ENCODE peak calls at places on chromosome 18, in five cellular contexts. O is brain microvascular endothelial cell, A is mammary epithelial cell, G is fibroblast of pulmonary artery, I is uterus. T is an unnamed sample.

GRCh38 chr18:58447342-58448190 is 181.3 kb downstream of the ALPK2 start:
- DNase-seq in O (no peak), A (no peak), G (no peak), I (peak; percentile 63), T (no peak)

GRCh38 chr18:75090336-75090735 is 118.6 kb downstream of the PTGR3 start:
- DNase-seq in O (no peak), A (no peak), G (no peak), I (no peak), T (no peak)

GRCh38 chr18:70288851-70289328 is at the start of gene SOCS6:
- DNase-seq in O (no peak), A (peak; percentile 70), G (peak; percentile 68), I (peak; percentile 31), T (no peak)

GRCh38 chr18:14999085-14999975 is 251.4 kb downstream of the ANKRD30B start:
- DNase-seq in O (no peak), A (no peak), G (no peak), I (no peak), T (no peak)

GRCh38 chr18:78979058-78979680 is 449 bp upstream of the SALL3 start:
- DNase-seq in O (no peak), A (no peak), G (peak; percentile 20), I (no peak), T (no peak)

GRCh38 chr18:69588301-69588700 is 187.6 kb downstream of the DOK6 start:
- DNase-seq in O (peak; percentile 4), A (no peak), G (peak; percentile 16), I (no peak), T (no peak)

GRCh38 chr18:14086459-14087231 is 45.6 kb downstream of the ZNF519 start:
- DNase-seq in O (peak; percentile 43), A (peak; percentile 4), G (peak; percentile 49), I (no peak), T (no peak)

GRCh38 chr18:24014986-24015896 is 687 bp downstream of the TTC39C start:
- DNase-seq in O (peak; percentile 45), A (peak; percentile 43), G (peak; percentile 81), I (peak; percentile 59), T (no peak)

GRCh38 chr18:26813043-26813442 is 52.5 kb downstream of the AQP4 start:
- DNase-seq in O (no peak), A (peak; percentile 67), G (peak; percentile 8), I (peak; percentile 21), T (no peak)

GRCh38 chr18:30623401-30624065 is 419.0 kb downstream of the DSC3 start:
- DNase-seq in O (no peak), A (peak; percentile 39), G (no peak), I (no peak), T (no peak)

GRCh38 chr18:36025025-36025424 is 42.3 kb downstream of the RPRD1A start:
- DNase-seq in O (no peak), A (peak; percentile 11), G (peak; percentile 64), I (no peak), T (peak; percentile 14)

GRCh38 chr18:12659904-12660605 is 2.1 kb upstream of the SPIRE1 start:
- DNase-seq in O (peak; percentile 47), A (peak; percentile 44), G (peak; percentile 81), I (peak; percentile 66), T (no peak)

GRCh38 chr18:22347624-22348511 is 69.8 kb downstream of the CTAGE1 start:
- DNase-seq in O (peak; percentile 15), A (no peak), G (peak; percentile 42), I (peak; percentile 48), T (no peak)

GRCh38 chr18:50194623-50195532 is at the start of gene MYO5B:
- DNase-seq in O (no peak), A (peak; percentile 89), G (no peak), I (no peak), T (no peak)

GRCh38 chr18:26456070-26456491 is 92.3 kb downstream of the KCTD1 start:
- DNase-seq in O (no peak), A (no peak), G (no peak), I (no peak), T (no peak)

GRCh38 chr18:31206787-31207381 is 44.2 kb upstream of the DSC1 start:
- DNase-seq in O (peak; percentile 33), A (peak; percentile 97), G (peak; percentile 3), I (peak; percentile 17), T (no peak)

GRCh38 chr18:45386256-45386655 is 229.0 kb upstream of the SLC14A2 start:
- DNase-seq in O (peak; percentile 7), A (no peak), G (peak; percentile 24), I (peak; percentile 29), T (no peak)

GRCh38 chr18:3845176-3845575 is 395.2 kb downstream of the TGIF1 start:
- DNase-seq in O (no peak), A (no peak), G (no peak), I (no peak), T (no peak)

GRCh38 chr18:79382681-79383387 is 12.9 kb upstream of the NFATC1 start:
- DNase-seq in O (no peak), A (no peak), G (no peak), I (no peak), T (no peak)

GRCh38 chr18:57802166-57802868 is 798 bp downstream of the ATP8B1 start:
- DNase-seq in O (no peak), A (no peak), G (no peak), I (no peak), T (no peak)

GRCh38 chr18:682833-683232 is 25.4 kb downstream of the TYMS start:
- DNase-seq in O (no peak), A (no peak), G (no peak), I (no peak), T (no peak)

GRCh38 chr18:3055201-3055600 is 42.3 kb upstream of the LPIN2 start:
- DNase-seq in O (no peak), A (no peak), G (peak; percentile 39), I (no peak), T (no peak)

GRCh38 chr18:25187582-25188291 is 164.2 kb downstream of the ZNF521 start:
- DNase-seq in O (no peak), A (no peak), G (no peak), I (no peak), T (no peak)

GRCh38 chr18:80159713-80160636 is 50.9 kb downstream of the ADNP2 start:
- DNase-seq in O (no peak), A (no peak), G (peak; percentile 51), I (no peak), T (no peak)

GRCh38 chr18:27075828-27076227 is 109.3 kb downstream of the CHST9 start:
- DNase-seq in O (no peak), A (no peak), G (no peak), I (no peak), T (no peak)

GRCh38 chr18:79961527-79962291 is 2.7 kb upstream of the HSBP1L1 start:
- DNase-seq in O (no peak), A (peak; percentile 55), G (no peak), I (no peak), T (no peak)

GRCh38 chr18:22493940-22494339 is 76.2 kb upstream of the CTAGE1 start:
- DNase-seq in O (no peak), A (no peak), G (peak; percentile 37), I (no peak), T (no peak)

GRCh38 chr18:79644006-79644665 is 35.5 kb upstream of the CTDP1 start:
- DNase-seq in O (no peak), A (peak; percentile 32), G (peak; percentile 68), I (peak; percentile 55), T (no peak)

GRCh38 chr18:53790817-53791216 is 433.7 kb downstream of the MBD2 start:
- DNase-seq in O (no peak), A (no peak), G (peak; percentile 24), I (no peak), T (peak; percentile 23)

DNA sequence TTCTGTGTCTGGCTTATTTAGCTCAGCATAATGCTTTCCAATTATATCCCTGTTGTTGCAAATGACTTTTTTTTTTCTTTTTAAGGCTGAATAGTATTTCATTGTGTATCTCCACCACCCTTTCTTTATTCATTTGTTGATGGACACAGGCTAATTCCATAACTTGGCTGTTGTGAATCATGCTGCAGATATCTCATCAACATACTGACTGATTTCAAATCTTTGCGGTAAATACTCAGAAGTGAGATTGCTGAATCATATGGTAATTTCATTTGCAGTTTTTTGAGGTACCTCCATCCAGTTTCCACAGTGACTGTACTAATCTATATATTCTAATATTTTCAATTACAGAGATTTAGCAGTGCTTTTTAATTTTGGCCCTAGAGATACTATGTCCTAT is 266.2 kb downstream of the TMX3 start:
- DNase-seq in O (peak; percentile 71), A (peak; percentile 71), G (peak; percentile 58), I (no peak), T (peak; percentile 54)
- H3K4me3 ChIP-seq in O (no peak overlapping the region), A (no peak overlapping the region), G (no peak overlapping the region), I (no peak overlapping the region), T (no peak overlapping the region)

DNA sequence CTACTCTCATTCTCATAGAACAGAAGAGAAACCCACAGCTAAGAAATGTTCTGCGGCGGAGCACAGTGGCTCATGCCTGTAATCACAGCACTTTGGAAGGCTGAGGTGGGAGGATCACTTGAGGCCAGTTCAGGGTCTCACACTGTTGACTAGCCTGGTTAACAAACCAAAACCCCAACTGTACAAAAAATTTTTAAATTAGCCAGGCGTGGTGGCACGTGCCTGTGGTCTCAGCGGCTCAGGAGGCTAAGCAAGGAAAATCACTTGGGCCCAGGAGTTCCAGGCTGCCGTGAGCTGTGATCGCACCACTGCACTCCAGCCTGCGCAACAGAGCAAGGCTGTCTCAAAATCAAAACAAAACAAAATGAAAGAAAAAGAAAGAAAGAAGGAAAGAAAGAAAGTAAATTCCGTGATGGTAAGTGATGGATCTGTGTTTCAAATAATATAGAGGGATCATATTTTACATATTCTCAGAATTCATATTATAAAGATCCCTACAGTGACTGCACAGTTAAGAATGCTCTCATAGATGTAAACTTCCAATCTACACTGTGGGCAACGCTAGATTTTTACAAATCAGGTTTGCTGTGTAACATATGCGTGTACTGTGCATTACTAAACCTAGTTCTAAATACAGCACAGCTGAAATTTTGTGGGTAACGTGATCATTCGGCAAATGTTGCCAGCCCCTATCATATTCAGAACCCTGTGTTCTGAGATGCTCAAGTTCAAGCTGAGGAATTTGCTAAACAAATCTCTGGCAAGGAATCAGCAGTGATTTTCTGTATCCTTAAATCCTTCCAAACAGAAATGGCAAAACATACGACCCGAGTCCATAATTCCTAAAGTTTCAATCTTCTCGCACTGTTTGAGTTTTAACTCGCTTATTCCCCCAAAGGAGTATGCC is 1.2 kb upstream of the RAB12 start:
- DNase-seq in O (no peak), A (no peak), G (no peak), I (peak; percentile 20), T (no peak)
- H3K4me3 ChIP-seq in O (peak overlapping the region; percentile 87), A (peak overlapping the region; percentile 79), G (peak overlapping the region; percentile 38), I (peak overlapping the region; percentile 50), T (peak overlapping the region; percentile 82)

GRCh38 chr18:55876254-55876653 is 288.3 kb upstream of the TCF4 start:
- DNase-seq in O (no peak), A (no peak), G (no peak), I (no peak), T (no peak)
- H3K4me3 ChIP-seq in O (no peak overlapping the region), A (no peak overlapping the region), G (no peak overlapping the region), I (no peak overlapping the region), T (no peak overlapping the region)

DNA sequence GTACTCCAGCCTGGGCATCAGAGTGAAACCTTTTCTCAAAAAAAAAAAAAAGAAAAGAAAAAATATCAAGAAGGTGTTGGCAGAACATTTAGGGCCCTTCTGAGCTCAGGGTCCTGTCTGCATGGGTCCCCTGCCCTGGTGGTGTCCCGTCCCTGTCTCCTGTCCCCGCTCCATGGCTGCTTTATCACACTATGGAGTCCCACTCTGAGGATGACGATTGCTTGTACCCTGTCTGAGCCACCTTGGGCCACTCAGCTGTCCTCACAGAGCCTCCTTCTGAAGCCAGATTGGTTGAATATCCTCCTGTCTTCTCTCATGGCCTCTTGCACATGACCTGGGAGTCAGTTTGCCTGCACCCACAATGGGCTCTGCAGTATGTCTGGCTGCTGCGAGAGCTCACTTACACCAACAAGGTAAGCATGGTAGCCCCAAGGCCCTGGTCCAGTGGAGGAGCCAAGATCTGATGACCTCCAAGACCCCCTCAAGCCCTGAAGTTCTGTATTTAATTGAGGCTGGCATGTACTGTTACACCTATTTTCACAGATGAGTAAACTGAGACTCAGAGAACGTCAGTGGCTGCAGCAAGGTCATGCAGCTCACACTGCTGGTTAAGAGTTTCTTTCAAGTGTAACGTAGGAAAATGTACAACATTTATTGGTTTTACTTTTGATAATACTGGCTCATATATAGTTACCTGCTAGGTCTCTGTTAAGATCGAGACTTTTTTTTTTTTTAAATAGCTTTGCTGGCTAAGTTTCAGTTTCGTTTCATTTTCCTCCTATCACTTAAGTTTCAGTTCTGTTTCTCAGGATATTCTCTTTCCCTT is 16.9 kb upstream of the ZCCHC2 start:
- DNase-seq in O (no peak), A (peak; percentile 24), G (peak; percentile 8), I (no peak), T (no peak)
- H3K4me3 ChIP-seq in O (no peak overlapping the region), A (peak overlapping the region; percentile 42), G (peak overlapping the region; percentile 6), I (peak overlapping the region; percentile 38), T (no peak overlapping the region)

T was measured in AG04449.